ENCODE peak calls at places on chromosomes 3 and 15, in nine cellular contexts. R is neural progenitor cell; S is fibroblast of lung; U is effector memory CD4-positive, alpha-beta T cell; K is neuronal stem cell; M is Panc1; W is HCT116; E is GM23338; Y is AG04450. X is an unnamed sample. For H3K27me3, the result is how much of the 10 kb centered on the place peaks cover.

GRCh38 chr3:117006123-117006522 is 296.5 kb downstream of the TUSC7 start:
- DNase-seq in R (no peak), S (no peak), U (no peak), K (no peak), M (no peak), W (no peak), E (no peak), Y (no peak), X (no peak)

GRCh38 chr3:49867871-49868321 is 1.8 kb downstream of the CAMKV start:
- DNase-seq in R (peak), S (peak), U (no peak), K (peak), M (no peak), W (no peak), E (peak), Y (no peak), X (peak)

GRCh38 chr3:184786271-184787010 is 25.5 kb upstream of the VPS8 start:
- DNase-seq in R (no peak), S (peak), U (no peak), K (no peak), M (no peak), W (no peak), E (no peak), Y (peak), X (no peak)

GRCh38 chr3:190073264-190073663 is 47.4 kb downstream of the P3H2 start:
- DNase-seq in R (no peak), S (peak), U (no peak), K (no peak), M (no peak), W (no peak), E (no peak), Y (no peak), X (no peak)

GRCh38 chr3:126135398-126136076 is 44.8 kb downstream of the ALDH1L1 start:
- DNase-seq in R (no peak), S (no peak), U (no peak), K (no peak), M (no peak), W (no peak), E (no peak), Y (no peak), X (peak)

GRCh38 chr3:108862865-108863798 is 40.5 kb downstream of the TRAT1 start:
- DNase-seq in R (no peak), S (peak), U (no peak), K (no peak), M (no peak), W (peak), E (no peak), Y (peak), X (no peak)

GRCh38 chr15:62601779-62602540 is 436.9 kb upstream of the C2CD4B start:
- DNase-seq in R (no peak), S (no peak), U (no peak), K (no peak), M (peak), W (no peak), E (no peak), Y (no peak), X (no peak)

GRCh38 chr3:127392146-127392470 is 104.3 kb upstream of the PRR20G start:
- DNase-seq in R (peak), S (no peak), U (no peak), K (no peak), M (no peak), W (no peak), E (no peak), Y (no peak), X (no peak)

DNA sequence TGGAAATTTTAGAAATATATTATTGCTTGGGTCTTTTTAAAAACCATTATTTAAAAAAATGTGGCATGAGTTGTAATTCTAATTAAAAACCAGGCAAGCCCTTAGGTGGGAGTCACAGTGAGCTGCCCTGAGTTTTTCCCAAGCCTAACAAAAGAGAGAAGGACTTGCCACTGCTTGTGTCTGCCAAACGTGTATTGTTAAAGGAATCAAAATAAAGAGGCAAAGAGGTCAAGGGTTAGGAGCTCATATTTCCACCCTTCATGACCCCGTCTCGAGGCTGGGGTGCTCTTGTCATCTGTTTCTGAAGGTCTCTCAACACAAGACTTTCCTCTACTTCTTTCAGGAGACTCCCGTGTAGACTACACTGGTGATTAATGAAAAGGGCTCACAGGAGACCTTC is 321.1 kb downstream of the ZIC1 start:
- DNase-seq in R (peak), S (no peak), U (no peak), K (peak), M (no peak), W (no peak), E (peak), Y (no peak), X (no peak)
- H3K27me3 ChIP-seq in R (under half), S (under half), U (under half), K (under half), M (under half), W (under half), E (under half), Y (under half), X (under half)

DNA sequence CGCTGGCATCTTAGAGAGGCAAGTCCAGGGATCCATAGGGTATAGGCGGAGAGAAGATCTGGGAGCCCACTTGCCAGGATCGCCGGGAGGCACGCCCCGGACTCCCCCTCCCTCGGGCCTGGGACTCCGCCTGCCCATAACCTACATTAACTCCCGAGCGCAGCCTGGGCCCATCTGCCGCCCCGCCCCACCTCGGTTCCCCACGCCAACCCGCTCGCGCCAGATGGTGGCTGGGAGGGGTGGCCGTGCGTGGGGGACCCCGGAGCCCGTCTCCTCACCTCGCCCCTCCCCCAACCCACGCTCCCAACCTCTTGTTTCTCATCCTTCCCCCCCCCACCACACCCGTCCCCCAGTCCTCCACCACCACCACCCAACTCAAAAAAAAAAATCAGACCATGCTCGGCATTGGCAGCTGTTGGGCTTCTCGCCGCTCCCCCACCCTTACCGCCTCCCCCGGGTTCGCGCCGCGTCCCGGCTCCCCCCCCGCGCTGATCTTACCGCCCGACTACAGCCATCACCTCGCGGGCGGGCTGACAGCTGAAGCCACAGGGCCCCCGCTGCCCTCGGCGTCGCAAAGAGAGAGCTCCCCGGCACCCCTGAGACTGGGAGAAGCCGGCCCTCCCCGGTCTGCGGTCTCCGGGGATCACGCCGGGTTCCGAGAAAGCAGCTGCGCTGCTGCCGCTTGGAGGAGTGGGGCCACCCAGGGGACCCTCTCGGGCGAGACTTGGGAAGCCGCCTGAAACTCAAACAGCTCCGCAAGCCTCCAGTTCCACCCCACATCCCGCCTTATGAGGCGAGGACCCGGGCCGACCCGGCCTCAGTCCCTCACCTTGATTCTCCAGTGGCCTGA is 1.4 kb upstream of the DLL4 start:
- DNase-seq in R (no peak), S (no peak), U (no peak), K (no peak), M (no peak), W (no peak), E (peak), Y (no peak), X (no peak)
- H3K27me3 ChIP-seq in R (half or more), S (under half), U (half or more), K (half or more), M (under half), W (under half), E (half or more), Y (under half), X (under half)

DNA sequence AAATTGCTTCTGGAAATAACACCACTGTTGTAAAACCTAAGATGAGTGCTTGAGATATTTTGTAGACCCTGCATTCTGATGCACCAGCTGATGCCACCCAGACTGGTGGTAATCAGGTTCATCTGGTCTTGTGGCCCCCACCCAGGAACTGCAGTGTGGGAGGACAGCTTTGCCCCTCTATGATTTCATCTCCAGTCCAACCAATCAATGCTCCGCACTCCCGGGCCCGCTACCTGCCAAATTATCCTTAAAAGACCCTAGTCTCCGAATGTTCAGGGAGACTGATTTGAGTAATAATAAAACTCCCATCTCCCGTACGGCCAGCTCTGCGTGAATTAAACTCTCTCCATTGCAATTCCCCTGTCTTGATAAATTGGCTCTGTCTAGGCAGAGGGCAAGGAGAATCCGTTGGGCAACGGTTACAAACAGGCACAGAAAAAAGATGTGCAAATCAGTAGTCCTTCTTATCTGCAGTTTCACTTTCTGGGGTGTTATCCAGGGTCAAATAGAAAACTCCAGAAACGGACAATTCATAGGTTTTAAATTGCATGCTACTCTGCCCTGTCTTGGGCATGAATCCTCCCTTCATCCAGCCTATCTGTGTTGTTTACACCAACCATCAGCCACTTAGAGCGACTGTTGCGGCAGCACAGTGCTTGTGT is 29.2 kb upstream of the TRPM1 start:
- DNase-seq in R (no peak), S (no peak), U (no peak), K (no peak), M (no peak), W (no peak), E (no peak), Y (no peak), X (no peak)
- H3K27me3 ChIP-seq in R (under half), S (under half), U (under half), K (under half), M (under half), W (under half), E (under half), Y (under half), X (under half)

DNA sequence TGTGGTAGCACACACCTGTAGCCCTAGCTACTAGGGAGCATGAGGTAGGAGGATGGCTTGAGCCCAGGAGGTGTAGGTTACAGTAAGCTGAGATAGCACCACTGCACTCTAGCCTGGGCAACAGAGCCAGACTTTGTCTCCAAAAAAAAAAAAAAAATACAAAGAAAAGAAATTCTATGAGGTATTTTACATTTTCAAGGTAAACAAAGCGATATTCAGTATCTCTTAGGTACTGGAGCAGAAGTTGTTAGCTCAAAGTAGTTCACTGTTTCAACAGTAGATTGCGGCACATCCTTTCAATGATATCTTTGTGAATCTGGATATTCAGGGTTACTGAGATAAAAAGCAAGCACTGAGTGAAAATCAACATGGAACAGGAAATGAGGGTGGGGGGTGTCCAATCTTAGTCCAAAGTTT is 318.5 kb downstream of the ZNF621 start:
- DNase-seq in R (no peak), S (no peak), U (no peak), K (no peak), M (no peak), W (no peak), E (no peak), Y (no peak), X (no peak)
- H3K27me3 ChIP-seq in R (under half), S (under half), U (under half), K (under half), M (under half), W (under half), E (under half), Y (under half), X (under half)

GRCh38 chr15:93139436-93139835 is 50.4 kb upstream of the RGMA start:
- DNase-seq in R (no peak), S (no peak), U (no peak), K (no peak), M (no peak), W (no peak), E (no peak), Y (no peak), X (no peak)
- H3K27me3 ChIP-seq in R (under half), S (under half), U (under half), K (under half), M (under half), W (under half), E (under half), Y (under half), X (under half)

GRCh38 chr15:61013146-61013545 is 216.0 kb downstream of the RORA start:
- DNase-seq in R (no peak), S (no peak), U (no peak), K (no peak), M (no peak), W (no peak), E (no peak), Y (no peak), X (no peak)
- H3K27me3 ChIP-seq in R (under half), S (under half), U (under half), K (under half), M (under half), W (half or more), E (under half), Y (under half), X (under half)

GRCh38 chr3:123419156-123419849 is 29.6 kb downstream of the ADCY5 start:
- DNase-seq in R (no peak), S (no peak), U (no peak), K (no peak), M (no peak), W (no peak), E (no peak), Y (no peak), X (no peak)
- H3K27me3 ChIP-seq in R (under half), S (under half), U (under half), K (under half), M (under half), W (under half), E (under half), Y (half or more), X (under half)

GRCh38 chr3:3798641-3799113 is 554 bp upstream of the LRRN1 start:
- DNase-seq in R (peak), S (peak), U (no peak), K (no peak), M (no peak), W (no peak), E (peak), Y (no peak), X (peak)
- H3K27me3 ChIP-seq in R (under half), S (under half), U (under half), K (under half), M (under half), W (under half), E (under half), Y (under half), X (under half)

DNA sequence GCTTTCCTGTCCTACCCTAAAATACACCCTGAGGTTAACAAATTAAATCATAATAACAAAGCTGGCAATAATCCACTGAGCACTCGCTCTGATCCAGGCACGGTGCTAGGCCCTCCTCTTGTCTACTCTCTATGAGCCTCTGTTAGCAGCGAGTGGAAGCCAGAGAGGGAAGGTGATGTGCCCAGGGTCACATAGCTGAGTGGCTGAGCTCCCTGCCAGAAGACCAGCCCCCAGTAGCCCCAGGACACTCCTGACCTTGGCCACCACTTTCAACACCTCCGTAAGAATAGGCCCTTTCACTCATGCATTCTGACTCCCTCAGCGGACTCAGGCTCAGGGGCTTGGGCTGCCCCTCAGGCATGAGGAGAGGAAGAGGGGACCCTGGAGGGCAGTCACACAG is 9.5 kb upstream of the PRKCD start:
- DNase-seq in R (no peak), S (no peak), U (no peak), K (no peak), M (no peak), W (no peak), E (no peak), Y (no peak), X (no peak)
- H3K27me3 ChIP-seq in R (under half), S (under half), U (under half), K (half or more), M (under half), W (under half), E (under half), Y (under half), X (under half)

X was measured in naive thymus-derived CD4-positive, alpha-beta T cell.